ENCODE peak calls at places on chromosomes 16 and 17, in eight cellular contexts. One of them, this sample, is unnamed.

GRCh38 chr17:64060331-64060730 is 39.9 kb upstream of the ICAM2 start:
- DNase-seq in fibroblast of mammary gland: no peak
- DNase-seq in transverse colon: no peak
- DNase-seq in tibial artery: no peak
- DNase-seq in pancreas: no peak
- DNase-seq in AG04450: no peak
- DNase-seq in lung: no peak
- DNase-seq in K562: no peak
- DNase-seq in this sample: no peak

GRCh38 chr17:83056583-83057396 is 22.6 kb upstream of the METRNL start:
- DNase-seq in fibroblast of mammary gland: peak; percentile 72
- DNase-seq in transverse colon: no peak
- DNase-seq in tibial artery: no peak
- DNase-seq in pancreas: peak; percentile 49
- DNase-seq in AG04450: no peak
- DNase-seq in lung: no peak
- DNase-seq in K562: no peak
- DNase-seq in this sample: no peak

GRCh38 chr16:397736-398332 is 835 bp downstream of the NME4 start:
- DNase-seq in fibroblast of mammary gland: peak; percentile 53
- DNase-seq in transverse colon: peak; percentile 81
- DNase-seq in tibial artery: peak; percentile 83
- DNase-seq in pancreas: peak; percentile 80
- DNase-seq in AG04450: no peak
- DNase-seq in lung: no peak
- DNase-seq in K562: peak; percentile 65
- DNase-seq in this sample: peak; percentile 62

GRCh38 chr17:44759096-44759915 is 518 bp downstream of the ADAM11 start:
- DNase-seq in fibroblast of mammary gland: no peak
- DNase-seq in transverse colon: no peak
- DNase-seq in tibial artery: no peak
- DNase-seq in pancreas: no peak
- DNase-seq in AG04450: no peak
- DNase-seq in lung: no peak
- DNase-seq in K562: peak; percentile 27
- DNase-seq in this sample: no peak

GRCh38 chr17:31197991-31198390 is 99.0 kb downstream of the OMG start:
- DNase-seq in fibroblast of mammary gland: peak; percentile 48
- DNase-seq in transverse colon: no peak
- DNase-seq in tibial artery: no peak
- DNase-seq in pancreas: no peak
- DNase-seq in AG04450: no peak
- DNase-seq in lung: no peak
- DNase-seq in K562: no peak
- DNase-seq in this sample: peak; percentile 41

GRCh38 chr17:47803201-47803600 is 18.4 kb downstream of the OSBPL7 start:
- DNase-seq in fibroblast of mammary gland: no peak
- DNase-seq in transverse colon: no peak
- DNase-seq in tibial artery: no peak
- DNase-seq in pancreas: no peak
- DNase-seq in AG04450: no peak
- DNase-seq in lung: no peak
- DNase-seq in K562: no peak
- DNase-seq in this sample: no peak

GRCh38 chr16:19991614-19992013 is 82.1 kb downstream of the GPR139 start:
- DNase-seq in fibroblast of mammary gland: no peak
- DNase-seq in transverse colon: no peak
- DNase-seq in tibial artery: no peak
- DNase-seq in pancreas: no peak
- DNase-seq in AG04450: no peak
- DNase-seq in lung: no peak
- DNase-seq in K562: peak; percentile 16
- DNase-seq in this sample: no peak

GRCh38 chr17:44108440-44109311 is 14.8 kb downstream of the HDAC5 start:
- DNase-seq in fibroblast of mammary gland: peak; percentile 96
- DNase-seq in transverse colon: peak; percentile 79
- DNase-seq in tibial artery: peak; percentile 94
- DNase-seq in pancreas: no peak
- DNase-seq in AG04450: peak; percentile 91
- DNase-seq in lung: peak; percentile 47
- DNase-seq in K562: peak; percentile 76
- DNase-seq in this sample: peak; percentile 95

GRCh38 chr17:37676115-37676925 is 33.1 kb upstream of the DDX52 start:
- DNase-seq in fibroblast of mammary gland: peak; percentile 25
- DNase-seq in transverse colon: peak; percentile 56
- DNase-seq in tibial artery: no peak
- DNase-seq in pancreas: no peak
- DNase-seq in AG04450: no peak
- DNase-seq in lung: no peak
- DNase-seq in K562: no peak
- DNase-seq in this sample: peak; percentile 11

GRCh38 chr17:1648582-1649115 is 1.0 kb downstream of the RILP start:
- DNase-seq in fibroblast of mammary gland: peak; percentile 94
- DNase-seq in transverse colon: peak; percentile 96
- DNase-seq in tibial artery: peak; percentile 94
- DNase-seq in pancreas: peak; percentile 98
- DNase-seq in AG04450: peak; percentile 93
- DNase-seq in lung: peak; percentile 94
- DNase-seq in K562: peak; percentile 95
- DNase-seq in this sample: peak; percentile 97

GRCh38 chr17:1649116-1649843 is 386 bp downstream of the RILP start:
- DNase-seq in fibroblast of mammary gland: peak; percentile 83
- DNase-seq in transverse colon: peak; percentile 81
- DNase-seq in tibial artery: peak; percentile 89
- DNase-seq in pancreas: peak; percentile 89
- DNase-seq in AG04450: peak; percentile 67
- DNase-seq in lung: peak; percentile 82
- DNase-seq in K562: peak; percentile 63
- DNase-seq in this sample: peak; percentile 91

GRCh38 chr17:1649844-1650409 is at the start of gene RILP:
- DNase-seq in fibroblast of mammary gland: peak; percentile 62
- DNase-seq in transverse colon: peak; percentile 91
- DNase-seq in tibial artery: peak; percentile 74
- DNase-seq in pancreas: peak; percentile 89
- DNase-seq in AG04450: no peak
- DNase-seq in lung: peak; percentile 89
- DNase-seq in K562: peak; percentile 89
- DNase-seq in this sample: peak; percentile 62

GRCh38 chr17:1646199-1646875 is 805 bp upstream of the SCARF1 start:
- DNase-seq in fibroblast of mammary gland: no peak
- DNase-seq in transverse colon: no peak
- DNase-seq in tibial artery: no peak
- DNase-seq in pancreas: no peak
- DNase-seq in AG04450: no peak
- DNase-seq in lung: no peak
- DNase-seq in K562: no peak
- DNase-seq in this sample: no peak

DNA sequence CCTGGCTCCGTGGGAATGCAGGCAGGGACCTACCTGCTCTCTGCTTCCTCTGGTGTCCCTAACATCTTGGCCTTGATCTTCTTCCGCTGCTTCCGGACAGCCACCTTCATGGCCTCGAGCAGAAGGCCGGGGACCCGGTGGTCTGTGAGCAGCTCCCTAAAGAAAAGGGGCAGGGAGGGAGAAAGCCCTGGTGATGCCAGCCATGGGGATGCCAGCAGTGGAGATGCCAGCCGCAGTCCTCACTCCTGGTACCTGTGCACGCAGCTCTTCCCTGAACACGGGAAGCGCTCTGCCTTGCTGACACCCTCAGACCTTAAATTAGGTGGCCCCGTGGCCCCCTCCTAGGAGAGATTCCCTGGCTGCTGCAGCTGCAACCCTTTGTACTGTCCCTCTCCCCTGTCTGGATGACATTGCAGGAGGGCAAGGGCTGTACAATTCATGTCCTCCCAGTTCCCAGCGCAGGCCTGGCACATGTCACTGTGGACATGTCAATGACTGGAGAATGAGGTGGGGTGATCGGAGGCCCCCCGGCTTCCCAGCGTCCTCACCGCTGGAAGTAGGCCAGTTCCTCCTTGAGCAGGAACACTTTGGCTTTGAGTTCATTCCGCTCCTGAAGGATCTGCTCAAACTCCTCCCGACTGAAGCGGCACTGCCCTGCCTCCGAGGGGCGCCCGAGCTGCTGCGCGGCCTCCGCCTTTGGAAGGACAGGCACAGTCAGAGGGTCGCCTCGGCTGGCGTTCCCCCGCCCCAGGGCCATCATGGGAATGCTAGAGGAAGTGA is 1.7 kb downstream of the RILP start:
- DNase-seq in fibroblast of mammary gland: no peak
- DNase-seq in transverse colon: peak; percentile 53
- DNase-seq in tibial artery: peak; percentile 47
- DNase-seq in pancreas: no peak
- DNase-seq in AG04450: no peak
- DNase-seq in lung: peak; percentile 75
- DNase-seq in K562: no peak
- DNase-seq in this sample: peak; percentile 32
- TF ChIP-seq CTCF in fibroblast of mammary gland: peak; percentile 12
- TF ChIP-seq CTCF in transverse colon: no peak
- TF ChIP-seq CTCF in tibial artery: no peak
- TF ChIP-seq CTCF in pancreas: no peak
- TF ChIP-seq CTCF in AG04450: no peak
- TF ChIP-seq CTCF in lung: no peak
- TF ChIP-seq CTCF in K562: no peak
- TF ChIP-seq CTCF in this sample: no peak

GRCh38 chr17:34979650-34980352 is 511 bp upstream of the LIG3 start:
- DNase-seq in fibroblast of mammary gland: peak; percentile 51
- DNase-seq in transverse colon: no peak
- DNase-seq in tibial artery: no peak
- DNase-seq in pancreas: no peak
- DNase-seq in AG04450: no peak
- DNase-seq in lung: no peak
- DNase-seq in K562: peak; percentile 41
- DNase-seq in this sample: no peak

GRCh38 chr17:34981538-34982241 is 1.4 kb downstream of the LIG3 start:
- DNase-seq in fibroblast of mammary gland: peak; percentile 68
- DNase-seq in transverse colon: no peak
- DNase-seq in tibial artery: no peak
- DNase-seq in pancreas: no peak
- DNase-seq in AG04450: no peak
- DNase-seq in lung: no peak
- DNase-seq in K562: peak; percentile 73
- DNase-seq in this sample: peak; percentile 26

GRCh38 chr17:34979153-34979552 is 1.2 kb upstream of the LIG3 start:
- DNase-seq in fibroblast of mammary gland: no peak
- DNase-seq in transverse colon: no peak
- DNase-seq in tibial artery: no peak
- DNase-seq in pancreas: no peak
- DNase-seq in AG04450: no peak
- DNase-seq in lung: no peak
- DNase-seq in K562: no peak
- DNase-seq in this sample: no peak

GRCh38 chr17:34980681-34981537 is 597 bp downstream of the LIG3 start:
- DNase-seq in fibroblast of mammary gland: peak; percentile 83
- DNase-seq in transverse colon: peak; percentile 78
- DNase-seq in tibial artery: peak; percentile 75
- DNase-seq in pancreas: peak; percentile 87
- DNase-seq in AG04450: peak; percentile 50
- DNase-seq in lung: peak; percentile 69
- DNase-seq in K562: peak; percentile 92
- DNase-seq in this sample: peak; percentile 91

DNA sequence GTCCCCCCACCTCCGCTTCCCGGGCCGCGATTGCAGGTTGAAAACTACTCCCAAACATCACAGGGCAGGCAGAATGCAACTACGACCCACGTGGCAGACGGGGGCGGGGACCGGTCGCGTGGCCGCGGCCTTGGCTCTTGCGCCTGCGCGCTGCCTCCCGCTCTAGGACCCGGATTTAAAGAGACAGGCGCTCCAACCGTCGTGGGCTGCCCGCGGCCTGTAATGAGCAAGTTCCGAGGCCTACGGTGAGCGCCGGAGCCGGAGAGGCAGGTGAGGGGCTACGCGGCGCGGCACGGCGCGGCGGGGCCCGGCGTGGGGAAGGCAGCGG is at the start of gene LIG3:
- DNase-seq in fibroblast of mammary gland: peak; percentile 92
- DNase-seq in transverse colon: peak; percentile 96
- DNase-seq in tibial artery: peak; percentile 93
- DNase-seq in pancreas: peak; percentile 97
- DNase-seq in AG04450: peak; percentile 74
- DNase-seq in lung: peak; percentile 94
- DNase-seq in K562: peak; percentile 93
- DNase-seq in this sample: peak; percentile 95
- H3K4me3 ChIP-seq in fibroblast of mammary gland: peak within 1 kb of the TSS; percentile 71
- H3K4me3 ChIP-seq in transverse colon: peak within 1 kb of the TSS; percentile 73
- H3K4me3 ChIP-seq in tibial artery: peak within 1 kb of the TSS; percentile 86
- H3K4me3 ChIP-seq in pancreas: peak within 1 kb of the TSS; percentile 96
- H3K4me3 ChIP-seq in AG04450: peak within 1 kb of the TSS; percentile 72
- H3K4me3 ChIP-seq in lung: peak within 1 kb of the TSS; percentile 90
- H3K4me3 ChIP-seq in K562: peak within 1 kb of the TSS; percentile 78
- H3K4me3 ChIP-seq in this sample: peak within 1 kb of the TSS; percentile 72

GRCh38 chr17:21278304-21279197 is 6.0 kb upstream of the MAP2K3 start:
- DNase-seq in fibroblast of mammary gland: no peak
- DNase-seq in transverse colon: peak; percentile 80
- DNase-seq in tibial artery: peak; percentile 52
- DNase-seq in pancreas: no peak
- DNase-seq in AG04450: no peak
- DNase-seq in lung: peak; percentile 77
- DNase-seq in K562: no peak
- DNase-seq in this sample: no peak
- TF ChIP-seq CTCF in fibroblast of mammary gland: no peak
- TF ChIP-seq CTCF in transverse colon: peak; percentile 35
- TF ChIP-seq CTCF in tibial artery: no peak
- TF ChIP-seq CTCF in pancreas: no peak
- TF ChIP-seq CTCF in AG04450: no peak
- TF ChIP-seq CTCF in lung: no peak
- TF ChIP-seq CTCF in K562: no peak
- TF ChIP-seq CTCF in this sample: no peak

GRCh38 chr17:79500738-79501533 is 109.9 kb downstream of the RBFOX3 start:
- DNase-seq in fibroblast of mammary gland: no peak
- DNase-seq in transverse colon: no peak
- DNase-seq in tibial artery: no peak
- DNase-seq in pancreas: no peak
- DNase-seq in AG04450: no peak
- DNase-seq in lung: no peak
- DNase-seq in K562: peak; percentile 21
- DNase-seq in this sample: no peak
- H3K4me3 ChIP-seq in fibroblast of mammary gland: no peak overlapping the region
- H3K4me3 ChIP-seq in transverse colon: no peak overlapping the region
- H3K4me3 ChIP-seq in tibial artery: no peak overlapping the region
- H3K4me3 ChIP-seq in pancreas: no peak overlapping the region
- H3K4me3 ChIP-seq in AG04450: no peak overlapping the region
- H3K4me3 ChIP-seq in lung: no peak overlapping the region
- H3K4me3 ChIP-seq in K562: no peak overlapping the region
- H3K4me3 ChIP-seq in this sample: no peak overlapping the region

GRCh38 chr16:53692146-53692545 is 11.5 kb downstream of the RPGRIP1L start:
- DNase-seq in fibroblast of mammary gland: no peak
- DNase-seq in transverse colon: no peak
- DNase-seq in tibial artery: no peak
- DNase-seq in pancreas: no peak
- DNase-seq in AG04450: no peak
- DNase-seq in lung: no peak
- DNase-seq in K562: no peak
- DNase-seq in this sample: peak; percentile 44
- TF ChIP-seq CTCF in fibroblast of mammary gland: no peak
- TF ChIP-seq CTCF in transverse colon: no peak
- TF ChIP-seq CTCF in tibial artery: no peak
- TF ChIP-seq CTCF in pancreas: no peak
- TF ChIP-seq CTCF in AG04450: no peak
- TF ChIP-seq CTCF in lung: no peak
- TF ChIP-seq CTCF in K562: peak; percentile 50
- TF ChIP-seq CTCF in this sample: no peak